ENCODE peak calls at places on chromosomes 4 and X, in eight cellular contexts. V, R, G, F, C, O, K and U are unnamed samples.
A peak's percentile ranks its signal among the peaks of the same experiment; 100 is the strongest.

GRCh38 chrX:20218809-20219505 is 47.8 kb downstream of the RPS6KA3 start:
- DNase-seq in O (no peak), F (peak; percentile 83), C (no peak), R (no peak), G (no peak), V (no peak), K (no peak), U (no peak)

GRCh38 chr4:16530688-16531635 is 304.7 kb upstream of the TAPT1 start:
- DNase-seq in C (no peak), R (no peak), O (peak; percentile 5), V (no peak), F (no peak), K (no peak), G (no peak), U (peak; percentile 52)

GRCh38 chr4:66777097-66777496 is 768.2 kb downstream of the CENPC start:
- DNase-seq in C (no peak), R (no peak), G (no peak), K (no peak), F (no peak), O (no peak), V (no peak), U (no peak)

GRCh38 chr4:182188622-182189021 is 54.6 kb upstream of the TENM3 start:
- DNase-seq in R (no peak), G (no peak), F (no peak), V (no peak), K (no peak), C (no peak), O (peak; percentile 37), U (peak; percentile 73)

GRCh38 chr4:155248002-155248896 is 39.8 kb downstream of the NPY2R start:
- DNase-seq in R (no peak), C (no peak), K (no peak), O (peak; percentile 1), G (no peak), V (no peak), F (no peak), U (no peak)

GRCh38 chrX:154019633-154020499 is at the start of gene IRAK1:
- DNase-seq in V (peak; percentile 29), K (no peak), C (peak; percentile 46), G (peak; percentile 53), R (no peak), F (peak; percentile 71), O (peak; percentile 41), U (peak; percentile 48)

GRCh38 chr4:954211-955020 is 19.0 kb downstream of the DGKQ start:
- DNase-seq in V (no peak), O (no peak), C (no peak), R (no peak), G (no peak), K (no peak), F (no peak), U (no peak)

GRCh38 chr4:24747234-24747975 is 48.0 kb upstream of the SOD3 start:
- DNase-seq in G (no peak), R (no peak), F (no peak), O (no peak), K (no peak), C (no peak), V (no peak), U (no peak)

GRCh38 chrX:152641996-152642395 is 4.3 kb downstream of the GABRQ start:
- DNase-seq in K (no peak), F (peak; percentile 28), G (no peak), C (no peak), R (no peak), V (no peak), O (no peak), U (no peak)